ENCODE peak calls at places on chromosomes 13 and 19, in seven cellular contexts. G is endodermal cell, Y is OCI-LY7, I is cardiac muscle cell, A is thoracic aorta, F is cardiac fibroblast, M is spleen. U is an unnamed sample.

GRCh38 chr13:98384739-98385138 is 192.2 kb downstream of the STK24 start:
- DNase-seq in G (no peak), Y (no peak), I (no peak), A (no peak), F (peak; percentile 61), M (no peak), U (no peak)

GRCh38 chr19:55228015-55228391 is 560 bp downstream of the TMEM86B start:
- DNase-seq in G (no peak), Y (no peak), I (peak; percentile 79), A (no peak), F (no peak), M (no peak), U (no peak)

GRCh38 chr19:10976200-10976892 is 15.5 kb downstream of the SMARCA4 start:
- DNase-seq in G (no peak), Y (peak; percentile 53), I (no peak), A (no peak), F (no peak), M (no peak), U (no peak)

GRCh38 chr13:76860706-76861105 is 25.5 kb downstream of the KCTD12 start:
- DNase-seq in G (no peak), Y (no peak), I (no peak), A (no peak), F (no peak), M (no peak), U (no peak)

GRCh38 chr19:18401580-18402112 is 4.2 kb upstream of the LRRC25 start:
- DNase-seq in G (peak; percentile 83), Y (peak; percentile 96), I (no peak), A (no peak), F (peak; percentile 76), M (peak; percentile 85), U (peak; percentile 73)

GRCh38 chr13:97079726-97080125 is 85.5 kb upstream of the OXGR1 start:
- DNase-seq in G (no peak), Y (no peak), I (no peak), A (no peak), F (no peak), M (no peak), U (no peak)

GRCh38 chr19:52086481-52086880 is 9.1 kb downstream of the ZNF841 start:
- DNase-seq in G (no peak), Y (no peak), I (no peak), A (no peak), F (peak; percentile 79), M (no peak), U (no peak)

GRCh38 chr13:75946746-75947397 is 310.7 kb downstream of the LMO7 start:
- DNase-seq in G (no peak), Y (no peak), I (no peak), A (no peak), F (no peak), M (no peak), U (no peak)

GRCh38 chr13:79989251-79989661 is 351.7 kb downstream of the SPRY2 start:
- DNase-seq in G (no peak), Y (no peak), I (no peak), A (no peak), F (peak; percentile 43), M (no peak), U (no peak)

GRCh38 chr13:113442985-113443362 is 10.3 kb downstream of the ADPRHL1 start:
- DNase-seq in G (no peak), Y (no peak), I (no peak), A (no peak), F (no peak), M (no peak), U (no peak)

GRCh38 chr19:48608798-48609263 is 2.3 kb downstream of the SPACA4 start:
- DNase-seq in G (peak; percentile 87), Y (peak; percentile 74), I (no peak), A (no peak), F (peak; percentile 63), M (peak; percentile 83), U (no peak)

GRCh38 chr19:17282488-17283256 is 971 bp downstream of the ANKLE1 start:
- DNase-seq in G (peak; percentile 96), Y (peak; percentile 92), I (peak; percentile 93), A (no peak), F (peak; percentile 80), M (peak; percentile 95), U (no peak)

GRCh38 chr13:95438297-95438696 is 114.2 kb upstream of the CLDN10 start:
- DNase-seq in G (no peak), Y (no peak), I (no peak), A (no peak), F (no peak), M (no peak), U (no peak)

GRCh38 chr13:40404967-40405716 is 261.3 kb downstream of the FOXO1 start:
- DNase-seq in G (no peak), Y (no peak), I (no peak), A (no peak), F (no peak), M (no peak), U (no peak)

GRCh38 chr19:677601-678380 is 1.6 kb downstream of the FSTL3 start:
- DNase-seq in G (peak; percentile 43), Y (peak; percentile 42), I (no peak), A (no peak), F (peak; percentile 51), M (no peak), U (no peak)

GRCh38 chr19:674282-675151 is 1.7 kb upstream of the FSTL3 start:
- DNase-seq in G (no peak), Y (no peak), I (no peak), A (no peak), F (no peak), M (no peak), U (no peak)

GRCh38 chr19:676007-676342 is 217 bp upstream of the FSTL3 start:
- DNase-seq in G (no peak), Y (no peak), I (no peak), A (no peak), F (no peak), M (no peak), U (no peak)

GRCh38 chr19:677201-677600 is 1.0 kb downstream of the FSTL3 start:
- DNase-seq in G (peak; percentile 52), Y (no peak), I (no peak), A (peak; percentile 72), F (peak; percentile 91), M (no peak), U (peak; percentile 96)

DNA sequence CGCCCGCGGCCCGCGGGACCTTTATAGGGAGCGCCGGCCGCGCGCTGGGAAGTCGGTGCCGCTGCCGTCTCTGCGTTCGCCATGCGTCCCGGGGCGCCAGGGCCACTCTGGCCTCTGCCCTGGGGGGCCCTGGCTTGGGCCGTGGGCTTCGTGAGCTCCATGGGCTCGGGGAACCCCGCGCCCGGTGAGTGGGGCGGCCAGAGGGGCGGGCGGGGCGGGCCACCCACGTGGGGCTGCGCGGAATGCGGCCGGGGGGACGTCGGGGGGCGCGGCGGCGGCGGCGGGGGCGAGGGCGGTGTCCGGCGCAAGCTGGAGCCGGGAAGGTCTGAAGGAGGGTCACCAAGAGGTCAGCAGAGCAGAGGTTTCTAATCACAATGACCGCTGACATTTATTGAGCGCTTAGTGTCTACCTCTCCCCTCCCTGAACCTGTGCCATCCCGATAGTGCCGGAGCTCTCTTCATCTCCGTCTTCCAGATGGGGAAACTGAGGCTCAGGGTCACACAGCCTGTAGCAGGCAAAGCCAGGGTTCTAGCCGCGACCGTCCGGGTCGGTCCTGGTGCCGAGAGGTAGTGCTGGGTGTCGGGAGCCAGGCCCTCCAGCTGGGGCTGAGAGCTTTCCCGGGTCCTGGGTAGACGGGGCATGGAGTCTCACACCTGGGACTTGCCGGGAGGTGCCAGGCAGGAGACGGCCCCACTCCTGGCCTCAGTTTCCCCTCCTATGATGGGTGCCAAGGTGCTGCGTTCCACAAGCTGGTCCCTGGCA is at the start of gene FSTL3:
- DNase-seq in G (peak; percentile 52), Y (no peak), I (peak; percentile 33), A (no peak), F (peak; percentile 43), M (no peak), U (no peak)
- H3K4me3 ChIP-seq in G (no peak within 1 kb of the TSS), Y (no peak within 1 kb of the TSS), I (peak within 1 kb of the TSS; percentile 31), A (peak within 1 kb of the TSS; percentile 97), F (peak within 1 kb of the TSS; percentile 72), M (no peak within 1 kb of the TSS), U (peak within 1 kb of the TSS; percentile 86)

GRCh38 chr13:89925107-89925506 is 1422.4 kb upstream of the MIR17HG start:
- DNase-seq in G (peak; percentile 66), Y (no peak), I (peak; percentile 58), A (no peak), F (peak; percentile 23), M (no peak), U (no peak)
- TF ChIP-seq CTCF in G (peak; percentile 84), Y (peak; percentile 66), I (peak; percentile 36), A (no peak), F (peak; percentile 16), M (no peak), U (no peak)

GRCh38 chr19:1768918-1769644 is 15.8 kb downstream of the ONECUT3 start:
- DNase-seq in G (no peak), Y (no peak), I (no peak), A (no peak), F (no peak), M (no peak), U (no peak)
- H3K4me3 ChIP-seq in G (no peak overlapping the region), Y (no peak overlapping the region), I (no peak overlapping the region), A (no peak overlapping the region), F (no peak overlapping the region), M (no peak overlapping the region), U (no peak overlapping the region)

DNA sequence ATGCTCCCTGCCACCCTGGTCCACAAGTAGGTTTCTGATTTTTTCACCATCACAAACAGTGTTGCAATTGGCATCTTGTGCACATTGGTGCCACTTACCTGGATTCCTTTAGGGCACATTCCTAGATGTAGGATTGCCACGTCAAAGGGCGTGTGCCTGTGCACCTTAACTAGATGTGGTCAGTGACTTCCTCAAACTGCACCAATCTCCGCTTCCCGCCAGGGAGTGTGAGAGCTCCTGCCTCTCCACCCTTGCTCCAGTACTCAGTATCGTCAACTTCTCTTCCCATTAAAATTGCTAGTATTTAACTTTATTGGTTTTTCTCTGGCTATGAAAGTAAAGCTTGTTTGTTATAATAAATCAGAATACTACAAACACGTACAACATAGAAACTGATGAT is 23.2 kb downstream of the CCNE1 start:
- DNase-seq in G (no peak), Y (no peak), I (no peak), A (no peak), F (no peak), M (no peak), U (no peak)
- TF ChIP-seq CTCF in G (no peak), Y (no peak), I (no peak), A (no peak), F (no peak), M (no peak), U (no peak)

U was measured in coronary artery.